ENCODE peak calls at places on chromosomes 2 and 18, in ten cellular contexts. W is HT1080; V is LNCaP clone FGC; P is NCI-H1105 treated with DMSO at 0.1 percent for 48 hours; R is posterior cingulate gyrus; S is NCI-H510A; Q is effector memory CD4-positive, alpha-beta T cell; F is hippocampal formation; Y is GM23338; A is EH. M is an unnamed sample.

GRCh38 chr2:136131961-136132839 is 14.3 kb upstream of the CXCR4 start:
- DNase-seq in W (no peak), V (no peak), P (no peak), R (no peak), S (no peak), Q (peak), F (no peak), Y (no peak), A (no peak), M (no peak)

GRCh38 chr2:133287709-133288108 is 280.6 kb downstream of the NCKAP5 start:
- DNase-seq in W (peak), V (no peak), P (no peak), R (no peak), S (no peak), Q (no peak), F (no peak), Y (no peak), A (peak), M (no peak)

GRCh38 chr2:197576631-197577030 is 60.8 kb downstream of the MOB4 start:
- DNase-seq in W (no peak), V (peak), P (no peak), R (no peak), S (no peak), Q (no peak), F (no peak), Y (no peak), A (peak), M (no peak)

GRCh38 chr2:208984376-208985100 is 439.3 kb upstream of the MAP2 start:
- DNase-seq in W (no peak), V (no peak), P (no peak), R (no peak), S (no peak), Q (no peak), F (no peak), Y (no peak), A (no peak), M (no peak)

GRCh38 chr2:436203-436602 is 148.3 kb upstream of the ALKAL2 start:
- DNase-seq in W (no peak), V (no peak), P (no peak), R (no peak), S (no peak), Q (no peak), F (no peak), Y (no peak), A (no peak), M (no peak)

GRCh38 chr2:178807227-178808008 is at the start of gene TTN:
- DNase-seq in W (no peak), V (no peak), P (no peak), R (no peak), S (no peak), Q (no peak), F (no peak), Y (no peak), A (no peak), M (no peak)

GRCh38 chr18:48408111-48408726 is 964 bp downstream of the ZBTB7C start:
- DNase-seq in W (no peak), V (peak), P (no peak), R (peak), S (no peak), Q (no peak), F (no peak), Y (peak), A (no peak), M (no peak)

GRCh38 chr2:127365211-127365643 is 22.5 kb downstream of the MAP3K2 start:
- DNase-seq in W (no peak), V (no peak), P (no peak), R (no peak), S (no peak), Q (no peak), F (no peak), Y (peak), A (peak), M (no peak)

GRCh38 chr2:120442923-120443571 is 97.1 kb downstream of the INHBB start:
- DNase-seq in W (no peak), V (no peak), P (no peak), R (no peak), S (peak), Q (no peak), F (no peak), Y (peak), A (no peak), M (no peak)

GRCh38 chr2:101401316-101401660 is 14.0 kb upstream of the CREG2 start:
- DNase-seq in W (no peak), V (no peak), P (no peak), R (no peak), S (no peak), Q (no peak), F (no peak), Y (no peak), A (no peak), M (no peak)

GRCh38 chr2:73341039-73341438 is 44.6 kb upstream of the ALMS1 start:
- DNase-seq in W (no peak), V (no peak), P (no peak), R (no peak), S (no peak), Q (no peak), F (no peak), Y (no peak), A (no peak), M (no peak)

GRCh38 chr2:120678251-120678650 is 57.4 kb upstream of the GLI2 start:
- DNase-seq in W (no peak), V (no peak), P (no peak), R (no peak), S (no peak), Q (no peak), F (no peak), Y (no peak), A (peak), M (no peak)

GRCh38 chr2:74845217-74845751 is 11.4 kb downstream of the HK2 start:
- DNase-seq in W (peak), V (peak), P (peak), R (no peak), S (peak), Q (no peak), F (peak), Y (peak), A (peak), M (no peak)

GRCh38 chr2:240992572-240993291 is 5.7 kb upstream of the SNED1 start:
- DNase-seq in W (no peak), V (no peak), P (no peak), R (peak), S (no peak), Q (no peak), F (no peak), Y (no peak), A (no peak), M (no peak)

GRCh38 chr2:228841877-228842276 is 429.2 kb downstream of the PID1 start:
- DNase-seq in W (peak), V (no peak), P (no peak), R (no peak), S (peak), Q (no peak), F (no peak), Y (no peak), A (peak), M (no peak)

GRCh38 chr2:59177748-59178147 is 936.6 kb upstream of the FANCL start:
- DNase-seq in W (no peak), V (no peak), P (peak), R (no peak), S (peak), Q (no peak), F (no peak), Y (no peak), A (no peak), M (no peak)

GRCh38 chr2:6846540-6846939 is 19.2 kb downstream of the CMPK2 start:
- DNase-seq in W (no peak), V (no peak), P (no peak), R (no peak), S (no peak), Q (no peak), F (no peak), Y (no peak), A (no peak), M (no peak)

GRCh38 chr18:35290070-35290735 is at the start of gene ZSCAN30:
- DNase-seq in W (peak), V (peak), P (peak), R (peak), S (peak), Q (peak), F (peak), Y (peak), A (peak), M (peak)

GRCh38 chr2:100246163-100247145 is 75.8 kb downstream of the LONRF2 start:
- DNase-seq in W (no peak), V (no peak), P (no peak), R (no peak), S (no peak), Q (no peak), F (no peak), Y (peak), A (peak), M (no peak)

GRCh38 chr2:69830045-69830905 is 815 bp downstream of the GMCL1 start:
- DNase-seq in W (peak), V (no peak), P (peak), R (no peak), S (peak), Q (peak), F (no peak), Y (peak), A (peak), M (peak)

GRCh38 chr2:64876137-64876647 is 113.0 kb upstream of the SLC1A4 start:
- DNase-seq in W (peak), V (no peak), P (no peak), R (no peak), S (no peak), Q (no peak), F (peak), Y (peak), A (peak), M (no peak)

GRCh38 chr2:36338124-36338826 is 17.3 kb upstream of the CRIM1 start:
- DNase-seq in W (no peak), V (no peak), P (no peak), R (no peak), S (no peak), Q (no peak), F (no peak), Y (peak), A (no peak), M (no peak)

GRCh38 chr18:62683935-62684334 is 31.4 kb upstream of the PHLPP1 start:
- DNase-seq in W (no peak), V (no peak), P (no peak), R (no peak), S (no peak), Q (no peak), F (no peak), Y (peak), A (no peak), M (no peak)

GRCh38 chr2:30361751-30362394 is 85.2 kb upstream of the LCLAT1 start:
- DNase-seq in W (no peak), V (no peak), P (no peak), R (no peak), S (no peak), Q (no peak), F (no peak), Y (no peak), A (no peak), M (no peak)

GRCh38 chr2:156476516-156477206 is 40.5 kb downstream of the GPD2 start:
- DNase-seq in W (peak), V (no peak), P (no peak), R (no peak), S (no peak), Q (no peak), F (peak), Y (no peak), A (peak), M (no peak)

GRCh38 chr2:54984476-54984875 is 65.8 kb downstream of the RTN4 start:
- DNase-seq in W (peak), V (no peak), P (no peak), R (no peak), S (no peak), Q (no peak), F (no peak), Y (no peak), A (peak), M (no peak)

GRCh38 chr2:47072018-47072691 is 83.0 kb downstream of the STPG4 start:
- DNase-seq in W (peak), V (no peak), P (no peak), R (peak), S (no peak), Q (no peak), F (peak), Y (peak), A (peak), M (peak)

GRCh38 chr2:69102234-69102633 is 89.3 kb downstream of the ANTXR1 start:
- DNase-seq in W (no peak), V (no peak), P (no peak), R (no peak), S (no peak), Q (no peak), F (no peak), Y (no peak), A (no peak), M (no peak)

GRCh38 chr2:176891857-176892256 is 320.7 kb upstream of the HNRNPA3 start:
- DNase-seq in W (no peak), V (no peak), P (no peak), R (no peak), S (no peak), Q (no peak), F (no peak), Y (no peak), A (no peak), M (no peak)